ENCODE peak calls at places on chromosomes 12 and 14, in nine cellular contexts. One of them, this sample, is unnamed.

GRCh38 chr12:58369576-58369975 is 428.2 kb downstream of the ATP23 start:
- DNase-seq in CD8-positive, alpha-beta T cell: no peak
- DNase-seq in transverse colon: no peak
- DNase-seq in dorsolateral prefrontal cortex: no peak
- DNase-seq in stomach: no peak
- DNase-seq in astrocyte: no peak
- DNase-seq in cardiac fibroblast: peak
- DNase-seq in hepatocyte: no peak
- DNase-seq in WERI-Rb-1: no peak
- DNase-seq in this sample: no peak

GRCh38 chr14:50964683-50965390 is 20.6 kb upstream of the PYGL start:
- DNase-seq in CD8-positive, alpha-beta T cell: no peak
- DNase-seq in transverse colon: peak
- DNase-seq in dorsolateral prefrontal cortex: no peak
- DNase-seq in stomach: peak
- DNase-seq in astrocyte: peak
- DNase-seq in cardiac fibroblast: peak
- DNase-seq in hepatocyte: peak
- DNase-seq in WERI-Rb-1: no peak
- DNase-seq in this sample: peak

GRCh38 chr12:123889000-123889399 is 83.6 kb downstream of the CCDC92 start:
- DNase-seq in CD8-positive, alpha-beta T cell: no peak
- DNase-seq in transverse colon: no peak
- DNase-seq in dorsolateral prefrontal cortex: no peak
- DNase-seq in stomach: no peak
- DNase-seq in astrocyte: no peak
- DNase-seq in cardiac fibroblast: no peak
- DNase-seq in hepatocyte: no peak
- DNase-seq in WERI-Rb-1: no peak
- DNase-seq in this sample: no peak

GRCh38 chr14:81219821-81220487 is 805 bp downstream of the GTF2A1 start:
- DNase-seq in CD8-positive, alpha-beta T cell: peak
- DNase-seq in transverse colon: peak
- DNase-seq in dorsolateral prefrontal cortex: no peak
- DNase-seq in stomach: peak
- DNase-seq in astrocyte: no peak
- DNase-seq in cardiac fibroblast: peak
- DNase-seq in hepatocyte: peak
- DNase-seq in WERI-Rb-1: peak
- DNase-seq in this sample: peak

GRCh38 chr12:114671664-114672476 is 12.1 kb downstream of the TBX3 start:
- DNase-seq in CD8-positive, alpha-beta T cell: no peak
- DNase-seq in transverse colon: no peak
- DNase-seq in dorsolateral prefrontal cortex: no peak
- DNase-seq in stomach: no peak
- DNase-seq in astrocyte: no peak
- DNase-seq in cardiac fibroblast: peak
- DNase-seq in hepatocyte: peak
- DNase-seq in WERI-Rb-1: no peak
- DNase-seq in this sample: peak

GRCh38 chr12:19759229-19759628 is 319.9 kb downstream of the AEBP2 start:
- DNase-seq in CD8-positive, alpha-beta T cell: no peak
- DNase-seq in transverse colon: no peak
- DNase-seq in dorsolateral prefrontal cortex: no peak
- DNase-seq in stomach: no peak
- DNase-seq in astrocyte: peak
- DNase-seq in cardiac fibroblast: peak
- DNase-seq in hepatocyte: no peak
- DNase-seq in WERI-Rb-1: no peak
- DNase-seq in this sample: peak

GRCh38 chr14:59188461-59189280 is at the start of gene DAAM1:
- DNase-seq in CD8-positive, alpha-beta T cell: peak
- DNase-seq in transverse colon: peak
- DNase-seq in dorsolateral prefrontal cortex: peak
- DNase-seq in stomach: peak
- DNase-seq in astrocyte: peak
- DNase-seq in cardiac fibroblast: peak
- DNase-seq in hepatocyte: peak
- DNase-seq in WERI-Rb-1: peak
- DNase-seq in this sample: peak

GRCh38 chr14:54572316-54572715 is 5.4 kb downstream of the SAMD4A start:
- DNase-seq in CD8-positive, alpha-beta T cell: no peak
- DNase-seq in transverse colon: no peak
- DNase-seq in dorsolateral prefrontal cortex: no peak
- DNase-seq in stomach: no peak
- DNase-seq in astrocyte: no peak
- DNase-seq in cardiac fibroblast: peak
- DNase-seq in hepatocyte: no peak
- DNase-seq in WERI-Rb-1: peak
- DNase-seq in this sample: no peak

GRCh38 chr14:36658091-36659009 is 3.3 kb upstream of the PAX9 start:
- DNase-seq in CD8-positive, alpha-beta T cell: no peak
- DNase-seq in transverse colon: no peak
- DNase-seq in dorsolateral prefrontal cortex: no peak
- DNase-seq in stomach: no peak
- DNase-seq in astrocyte: no peak
- DNase-seq in cardiac fibroblast: no peak
- DNase-seq in hepatocyte: peak
- DNase-seq in WERI-Rb-1: no peak
- DNase-seq in this sample: no peak

GRCh38 chr12:124094733-124095132 is 121.7 kb downstream of the ZNF664 start:
- DNase-seq in CD8-positive, alpha-beta T cell: no peak
- DNase-seq in transverse colon: no peak
- DNase-seq in dorsolateral prefrontal cortex: no peak
- DNase-seq in stomach: no peak
- DNase-seq in astrocyte: no peak
- DNase-seq in cardiac fibroblast: no peak
- DNase-seq in hepatocyte: no peak
- DNase-seq in WERI-Rb-1: no peak
- DNase-seq in this sample: no peak

GRCh38 chr14:104843442-104844305 is 21.4 kb upstream of the CEP170B start:
- DNase-seq in CD8-positive, alpha-beta T cell: no peak
- DNase-seq in transverse colon: no peak
- DNase-seq in dorsolateral prefrontal cortex: no peak
- DNase-seq in stomach: no peak
- DNase-seq in astrocyte: no peak
- DNase-seq in cardiac fibroblast: no peak
- DNase-seq in hepatocyte: no peak
- DNase-seq in WERI-Rb-1: no peak
- DNase-seq in this sample: no peak

GRCh38 chr14:95313707-95314106 is 6.0 kb downstream of the CLMN start:
- DNase-seq in CD8-positive, alpha-beta T cell: no peak
- DNase-seq in transverse colon: peak
- DNase-seq in dorsolateral prefrontal cortex: peak
- DNase-seq in stomach: peak
- DNase-seq in astrocyte: no peak
- DNase-seq in cardiac fibroblast: peak
- DNase-seq in hepatocyte: peak
- DNase-seq in WERI-Rb-1: no peak
- DNase-seq in this sample: peak

GRCh38 chr14:59306775-59307174 is 118.3 kb downstream of the DAAM1 start:
- DNase-seq in CD8-positive, alpha-beta T cell: no peak
- DNase-seq in transverse colon: no peak
- DNase-seq in dorsolateral prefrontal cortex: no peak
- DNase-seq in stomach: no peak
- DNase-seq in astrocyte: peak
- DNase-seq in cardiac fibroblast: peak
- DNase-seq in hepatocyte: no peak
- DNase-seq in WERI-Rb-1: no peak
- DNase-seq in this sample: peak

GRCh38 chr14:90193925-90194324 is 62.4 kb upstream of the PSMC1 start:
- DNase-seq in CD8-positive, alpha-beta T cell: no peak
- DNase-seq in transverse colon: no peak
- DNase-seq in dorsolateral prefrontal cortex: no peak
- DNase-seq in stomach: no peak
- DNase-seq in astrocyte: no peak
- DNase-seq in cardiac fibroblast: no peak
- DNase-seq in hepatocyte: no peak
- DNase-seq in WERI-Rb-1: peak
- DNase-seq in this sample: no peak

GRCh38 chr14:52299692-52300278 is 14.3 kb upstream of the PTGER2 start:
- DNase-seq in CD8-positive, alpha-beta T cell: no peak
- DNase-seq in transverse colon: no peak
- DNase-seq in dorsolateral prefrontal cortex: no peak
- DNase-seq in stomach: no peak
- DNase-seq in astrocyte: peak
- DNase-seq in cardiac fibroblast: peak
- DNase-seq in hepatocyte: peak
- DNase-seq in WERI-Rb-1: no peak
- DNase-seq in this sample: peak

GRCh38 chr12:126772171-126772864 is 1494.7 kb upstream of the TMEM132C start:
- DNase-seq in CD8-positive, alpha-beta T cell: peak
- DNase-seq in transverse colon: peak
- DNase-seq in dorsolateral prefrontal cortex: no peak
- DNase-seq in stomach: no peak
- DNase-seq in astrocyte: peak
- DNase-seq in cardiac fibroblast: peak
- DNase-seq in hepatocyte: no peak
- DNase-seq in WERI-Rb-1: no peak
- DNase-seq in this sample: peak
- H3K4me3 ChIP-seq in CD8-positive, alpha-beta T cell: peak
- H3K4me3 ChIP-seq in transverse colon: peak
- H3K4me3 ChIP-seq in dorsolateral prefrontal cortex: no peak
- H3K4me3 ChIP-seq in stomach: peak
- H3K4me3 ChIP-seq in astrocyte: no peak
- H3K4me3 ChIP-seq in cardiac fibroblast: no peak
- H3K4me3 ChIP-seq in hepatocyte: no peak
- H3K4me3 ChIP-seq in WERI-Rb-1: no peak
- H3K4me3 ChIP-seq in this sample: no peak

DNA sequence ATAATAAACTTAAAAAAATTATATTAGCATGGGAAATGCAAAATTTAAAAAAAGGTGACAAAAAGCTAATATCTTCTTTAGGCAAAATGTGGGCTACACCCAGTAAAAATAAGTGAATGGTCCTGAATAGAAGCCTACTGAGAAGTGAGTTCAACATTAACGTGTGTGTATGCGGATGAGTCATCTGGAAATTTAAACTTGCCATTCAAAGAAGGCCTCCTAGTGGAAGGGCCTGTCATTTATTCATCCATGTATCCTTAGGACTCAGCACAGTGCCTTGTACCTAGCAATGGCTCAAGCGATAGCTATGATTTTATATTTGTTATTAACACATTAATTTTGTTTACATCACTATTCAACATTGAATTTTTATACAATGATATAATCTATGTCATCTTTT is 226.2 kb downstream of the NUBPL start:
- DNase-seq in CD8-positive, alpha-beta T cell: no peak
- DNase-seq in transverse colon: no peak
- DNase-seq in dorsolateral prefrontal cortex: no peak
- DNase-seq in stomach: no peak
- DNase-seq in astrocyte: no peak
- DNase-seq in cardiac fibroblast: peak
- DNase-seq in hepatocyte: no peak
- DNase-seq in WERI-Rb-1: no peak
- DNase-seq in this sample: no peak
- TF ChIP-seq CTCF in CD8-positive, alpha-beta T cell: no peak
- TF ChIP-seq CTCF in transverse colon: peak
- TF ChIP-seq CTCF in dorsolateral prefrontal cortex: no peak
- TF ChIP-seq CTCF in stomach: no peak
- TF ChIP-seq CTCF in astrocyte: no peak
- TF ChIP-seq CTCF in cardiac fibroblast: peak
- TF ChIP-seq CTCF in hepatocyte: no peak
- TF ChIP-seq CTCF in WERI-Rb-1: no peak
- TF ChIP-seq CTCF in this sample: no peak

DNA sequence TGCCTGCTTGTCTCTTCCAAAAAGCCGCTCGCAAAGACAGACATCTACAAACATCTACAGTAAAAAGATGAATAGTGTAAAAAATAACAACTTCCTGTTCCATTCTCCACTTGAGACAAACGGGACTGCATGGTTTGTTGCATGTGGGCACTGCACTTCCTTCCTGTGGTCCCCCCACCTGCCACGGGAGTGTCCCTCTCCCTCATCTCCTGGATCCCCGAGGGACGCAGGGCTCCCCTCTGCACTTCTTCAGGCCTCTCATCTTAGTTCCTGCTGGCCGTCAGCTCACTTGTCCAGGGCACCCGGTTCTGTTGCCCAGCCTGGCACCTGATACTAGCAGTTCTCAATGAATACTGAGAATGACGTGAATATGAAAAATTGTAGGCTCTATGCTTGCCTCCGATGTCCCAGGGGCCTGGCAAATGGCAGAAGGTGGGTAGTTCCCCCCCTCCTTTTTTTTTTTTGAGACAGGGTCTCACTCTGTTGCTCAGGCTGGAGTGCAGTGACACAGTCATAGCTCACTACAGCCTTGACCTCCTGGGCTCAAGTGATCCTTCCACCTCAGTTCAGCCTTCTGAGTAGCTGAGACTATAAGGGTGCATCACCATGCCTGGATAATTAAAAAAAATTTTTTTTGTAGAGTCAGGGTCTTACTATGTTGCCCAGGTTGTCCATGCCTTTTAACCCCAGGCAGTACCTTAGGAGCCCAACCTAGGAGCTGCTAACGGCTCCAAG is 3.5 kb upstream of the KLC1 start:
- DNase-seq in CD8-positive, alpha-beta T cell: peak
- DNase-seq in transverse colon: peak
- DNase-seq in dorsolateral prefrontal cortex: no peak
- DNase-seq in stomach: no peak
- DNase-seq in astrocyte: no peak
- DNase-seq in cardiac fibroblast: no peak
- DNase-seq in hepatocyte: no peak
- DNase-seq in WERI-Rb-1: no peak
- DNase-seq in this sample: no peak
- H3K4me3 ChIP-seq in CD8-positive, alpha-beta T cell: peak
- H3K4me3 ChIP-seq in transverse colon: no peak
- H3K4me3 ChIP-seq in dorsolateral prefrontal cortex: no peak
- H3K4me3 ChIP-seq in stomach: no peak
- H3K4me3 ChIP-seq in astrocyte: no peak
- H3K4me3 ChIP-seq in cardiac fibroblast: no peak
- H3K4me3 ChIP-seq in hepatocyte: no peak
- H3K4me3 ChIP-seq in WERI-Rb-1: no peak
- H3K4me3 ChIP-seq in this sample: no peak

DNA sequence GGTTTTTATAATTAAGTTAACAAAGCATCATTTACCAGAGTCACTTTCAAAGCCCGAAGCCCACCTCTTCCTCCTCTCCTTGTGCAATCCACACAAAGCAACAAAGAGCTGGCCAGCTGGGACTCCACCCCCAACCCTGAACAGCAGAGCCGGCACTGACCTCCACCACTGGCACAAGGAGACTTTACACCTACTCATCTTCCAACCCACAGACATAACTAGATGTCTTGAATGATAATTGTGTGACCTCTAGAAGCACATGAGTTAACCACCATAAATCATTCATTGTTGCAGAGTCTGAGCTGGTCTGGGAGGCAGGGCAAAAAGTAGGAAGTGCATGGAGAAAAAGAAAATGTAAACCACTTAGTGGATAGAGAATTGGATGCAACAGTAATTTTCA is 72.2 kb downstream of the ST8SIA1 start:
- DNase-seq in CD8-positive, alpha-beta T cell: no peak
- DNase-seq in transverse colon: no peak
- DNase-seq in dorsolateral prefrontal cortex: no peak
- DNase-seq in stomach: no peak
- DNase-seq in astrocyte: peak
- DNase-seq in cardiac fibroblast: no peak
- DNase-seq in hepatocyte: no peak
- DNase-seq in WERI-Rb-1: no peak
- DNase-seq in this sample: no peak
- TF ChIP-seq CTCF in CD8-positive, alpha-beta T cell: no peak
- TF ChIP-seq CTCF in transverse colon: no peak
- TF ChIP-seq CTCF in dorsolateral prefrontal cortex: no peak
- TF ChIP-seq CTCF in stomach: no peak
- TF ChIP-seq CTCF in astrocyte: no peak
- TF ChIP-seq CTCF in cardiac fibroblast: no peak
- TF ChIP-seq CTCF in hepatocyte: no peak
- TF ChIP-seq CTCF in WERI-Rb-1: no peak
- TF ChIP-seq CTCF in this sample: no peak

GRCh38 chr12:105852958-105853357 is 285.8 kb downstream of the NUAK1 start:
- DNase-seq in CD8-positive, alpha-beta T cell: no peak
- DNase-seq in transverse colon: no peak
- DNase-seq in dorsolateral prefrontal cortex: no peak
- DNase-seq in stomach: no peak
- DNase-seq in astrocyte: no peak
- DNase-seq in cardiac fibroblast: peak
- DNase-seq in hepatocyte: no peak
- DNase-seq in WERI-Rb-1: no peak
- DNase-seq in this sample: peak
- H3K4me3 ChIP-seq in CD8-positive, alpha-beta T cell: no peak
- H3K4me3 ChIP-seq in transverse colon: no peak
- H3K4me3 ChIP-seq in dorsolateral prefrontal cortex: no peak
- H3K4me3 ChIP-seq in stomach: no peak
- H3K4me3 ChIP-seq in astrocyte: no peak
- H3K4me3 ChIP-seq in cardiac fibroblast: no peak
- H3K4me3 ChIP-seq in hepatocyte: no peak
- H3K4me3 ChIP-seq in WERI-Rb-1: no peak
- H3K4me3 ChIP-seq in this sample: no peak